ENCODE peak calls at places on chromosomes 11 and 22, in four cellular contexts. E, V, W and F are unnamed samples.
A peak's percentile ranks its signal among the peaks of the same experiment; 100 is the strongest.

GRCh38 chr11:69485337-69486041 is 4.0 kb downstream of the LINC01488 start:
- DNase-seq in E (no peak), V (no peak), W (no peak), F (no peak)

GRCh38 chr11:64677441-64678023 is 45.5 kb downstream of the NRXN2 start:
- DNase-seq in E (no peak), V (no peak), W (no peak), F (no peak)

GRCh38 chr11:2741377-2742131 is 41.8 kb upstream of the KCNQ1OT1 start:
- DNase-seq in E (peak; percentile 70), V (no peak), W (no peak), F (no peak)

GRCh38 chr22:38850941-38851849 is 7.4 kb upstream of the NPTXR start:
- DNase-seq in E (peak; percentile 81), V (no peak), W (no peak), F (no peak)

GRCh38 chr22:42270178-42270511 is 308 bp downstream of the TCF20 start:
- DNase-seq in E (peak; percentile 25), V (peak; percentile 6), W (no peak), F (no peak)

GRCh38 chr11:84788220-84788619 is 838.9 kb downstream of the DLG2 start:
- DNase-seq in E (no peak), V (no peak), W (no peak), F (no peak)

GRCh38 chr22:49292909-49293308 is 534.8 kb downstream of the BRD1 start:
- DNase-seq in E (no peak), V (no peak), W (no peak), F (no peak)

GRCh38 chr11:46308632-46309419 is 31.4 kb downstream of the CREB3L1 start:
- DNase-seq in E (peak; percentile 71), V (peak; percentile 46), W (peak; percentile 83), F (peak; percentile 57)

GRCh38 chr11:18490736-18491485 is 35.3 kb downstream of the LDHAL6A start:
- DNase-seq in E (no peak), V (no peak), W (no peak), F (no peak)

GRCh38 chr22:17627961-17628303 is 617 bp downstream of the ATP6V1E1 start:
- DNase-seq in E (peak; percentile 11), V (no peak), W (no peak), F (no peak)

GRCh38 chr11:124751391-124751740 is 689 bp downstream of the VSIG2 start:
- DNase-seq in E (no peak), V (no peak), W (no peak), F (no peak)

GRCh38 chr22:45994516-45995404 is 17.8 kb upstream of the WNT7B start:
- DNase-seq in E (peak; percentile 73), V (peak; percentile 74), W (peak; percentile 83), F (peak; percentile 49)

GRCh38 chr22:27314276-27314807 is 487.2 kb downstream of the MN1 start:
- DNase-seq in E (no peak), V (no peak), W (no peak), F (no peak)

GRCh38 chr11:133927690-133928627 is 28.8 kb downstream of the IGSF9B start:
- DNase-seq in E (peak; percentile 59), V (peak; percentile 35), W (peak; percentile 82), F (peak; percentile 42)

GRCh38 chr11:61489833-61490585 is 18.5 kb upstream of the LRRC10B start:
- DNase-seq in E (no peak), V (no peak), W (no peak), F (no peak)

GRCh38 chr22:24801906-24802504 is 4.0 kb upstream of the SGSM1 start:
- DNase-seq in E (no peak), V (no peak), W (no peak), F (no peak)

GRCh38 chr11:44601471-44602370 is 36.3 kb downstream of the CD82 start:
- DNase-seq in E (no peak), V (no peak), W (peak; percentile 76), F (peak; percentile 69)

GRCh38 chr11:88819616-88820015 is 246.2 kb downstream of the GRM5 start:
- DNase-seq in E (no peak), V (no peak), W (no peak), F (no peak)

GRCh38 chr11:12506502-12506921 is 129.1 kb downstream of the PARVA start:
- DNase-seq in E (peak; percentile 47), V (no peak), W (no peak), F (no peak)

GRCh38 chr11:104823638-104824037 is 74.6 kb downstream of the CASP12 start:
- DNase-seq in E (peak; percentile 25), V (no peak), W (no peak), F (no peak)

GRCh38 chr22:20782601-20783299 is 8.8 kb downstream of the SERPIND1 start:
- DNase-seq in E (no peak), V (no peak), W (no peak), F (no peak)

GRCh38 chr22:26615149-26615548 is 2.7 kb downstream of the CRYBB1 start:
- DNase-seq in E (no peak), V (no peak), W (peak; percentile 64), F (peak; percentile 54)

GRCh38 chr11:131749100-131749499 is 378.7 kb downstream of the NTM start:
- DNase-seq in E (peak; percentile 93), V (no peak), W (no peak), F (no peak)

GRCh38 chr11:85301895-85302678 is 325.1 kb downstream of the DLG2 start:
- DNase-seq in E (no peak), V (no peak), W (no peak), F (no peak)